ENCODE peak calls at places on chromosomes 12 and 14, in four cellular contexts. S, D, X and T are unnamed samples.
A peak's percentile ranks its signal among the peaks of the same experiment; 100 is the strongest.

GRCh38 chr12:58711968-58712367 is 208.3 kb downstream of the LRIG3 start:
- DNase-seq in D (no peak), S (no peak), X (no peak), T (no peak)

GRCh38 chr14:21109377-21110260 is 8.8 kb downstream of the TMEM253 start:
- DNase-seq in S (no peak), X (no peak), D (no peak), T (no peak)

GRCh38 chr12:112841240-112841639 is 49.7 kb downstream of the RPH3A start:
- DNase-seq in X (no peak), D (no peak), S (no peak), T (no peak)

GRCh38 chr14:36510078-36510799 is 9.8 kb downstream of the NKX2-1 start:
- DNase-seq in D (peak; percentile 89), S (peak; percentile 82), X (no peak), T (no peak)

GRCh38 chr12:56158926-56159461 is 835 bp downstream of the MYL6 start:
- DNase-seq in D (no peak), X (no peak), S (peak; percentile 63), T (peak; percentile 83)

GRCh38 chr14:66087231-66087630 is 398.9 kb upstream of the CCDC196 start:
- DNase-seq in D (no peak), X (no peak), S (no peak), T (no peak)

GRCh38 chr14:26199599-26200370 is 398.0 kb downstream of the NOVA1 start:
- DNase-seq in D (no peak), X (no peak), S (no peak), T (no peak)

GRCh38 chr12:8834230-8834629 is 11.8 kb downstream of the A2ML1 start:
- DNase-seq in S (no peak), D (no peak), X (no peak), T (no peak)

GRCh38 chr12:57722716-57723629 is 15.6 kb downstream of the AGAP2 start:
- DNase-seq in X (no peak), S (peak; percentile 33), D (no peak), T (no peak)

GRCh38 chr12:45248095-45248494 is 32.2 kb downstream of the ANO6 start:
- DNase-seq in D (no peak), S (no peak), X (no peak), T (no peak)

GRCh38 chr12:102702447-102703114 is 214.5 kb downstream of the PAH start:
- DNase-seq in X (no peak), S (no peak), D (no peak), T (peak; percentile 60)

GRCh38 chr12:32504626-32505025 is 105.3 kb downstream of the FGD4 start:
- DNase-seq in X (no peak), S (no peak), D (no peak), T (no peak)

GRCh38 chr14:101788016-101788695 is 26.6 kb downstream of the PPP2R5C start:
- DNase-seq in S (no peak), D (no peak), X (no peak), T (no peak)

GRCh38 chr14:75184447-75184846 is 8.0 kb upstream of the TMED10 start:
- DNase-seq in D (no peak), X (no peak), S (no peak), T (no peak)

GRCh38 chr12:69389836-69390235 is 30.3 kb downstream of the YEATS4 start:
- DNase-seq in S (no peak), X (no peak), D (no peak), T (no peak)

GRCh38 chr14:60095781-60096450 is 4.2 kb downstream of the PCNX4 start:
- DNase-seq in X (no peak), S (no peak), D (no peak), T (no peak)

GRCh38 chr14:73243341-73243740 is 6.0 kb downstream of the PAPLN start:
- DNase-seq in S (no peak), X (no peak), D (no peak), T (no peak)

GRCh38 chr14:92497391-92497790 is 16.2 kb upstream of the RIN3 start:
- DNase-seq in X (no peak), S (no peak), D (no peak), T (no peak)

GRCh38 chr12:12983420-12984035 is 16.5 kb downstream of the HEBP1 start:
- DNase-seq in S (peak; percentile 51), X (no peak), D (no peak), T (no peak)

GRCh38 chr12:111154180-111154579 is 214.7 kb downstream of the PHETA1 start:
- DNase-seq in S (no peak), X (no peak), D (no peak), T (no peak)

GRCh38 chr12:124913474-124914391 is 717 bp downstream of the UBC start:
- DNase-seq in D (no peak), S (no peak), X (peak; percentile 72), T (peak; percentile 91)

GRCh38 chr14:52265248-52265647 is 2.2 kb upstream of the PTGDR start:
- DNase-seq in S (no peak), X (no peak), D (no peak), T (no peak)

GRCh38 chr14:104681689-104682074 is 7.7 kb upstream of the INF2 start:
- DNase-seq in D (no peak), X (no peak), S (no peak), T (peak; percentile 42)

GRCh38 chr14:64196668-64197411 is 97.3 kb downstream of the ESR2 start:
- DNase-seq in D (peak; percentile 77), X (no peak), S (peak; percentile 69), T (no peak)

GRCh38 chr14:35402323-35403084 is 2.0 kb downstream of the NFKBIA start:
- DNase-seq in X (no peak), S (no peak), D (no peak), T (no peak)